ENCODE peak calls at places on chromosomes 5 and 9, in six cellular contexts. O is mesenchymal stem cell, C is IMR-90, R is H9, U is trophoblast cell, P is H1. K is an unnamed sample.

GRCh38 chr5:56815657-56816545 is 552 bp downstream of the MAP3K1 start:
- DNase-seq in O (peak; percentile 50), C (peak; percentile 32), R (peak; percentile 49), U (no peak), P (peak; percentile 72), K (peak; percentile 43)

GRCh38 chr5:151094054-151094858 is 13.4 kb upstream of the TNIP1 start:
- DNase-seq in O (peak; percentile 90), C (peak; percentile 34), R (no peak), U (peak; percentile 81), P (no peak), K (no peak)

GRCh38 chr9:105503873-105504272 is 54.1 kb upstream of the FKTN start:
- DNase-seq in O (peak; percentile 37), C (peak; percentile 19), R (no peak), U (no peak), P (no peak), K (no peak)

GRCh38 chr5:54547711-54548250 is 30.2 kb downstream of the SNX18 start:
- DNase-seq in O (peak; percentile 87), C (peak; percentile 90), R (no peak), U (no peak), P (no peak), K (no peak)

GRCh38 chr9:123027517-123027916 is 6.0 kb upstream of the GPR21 start:
- DNase-seq in O (no peak), C (no peak), R (no peak), U (no peak), P (no peak), K (no peak)

GRCh38 chr5:14305045-14305444 is 161.9 kb downstream of the TRIO start:
- DNase-seq in O (peak; percentile 91), C (peak; percentile 94), R (no peak), U (peak; percentile 17), P (no peak), K (no peak)

GRCh38 chr9:68844623-68845612 is 139.9 kb downstream of the PIP5K1B start:
- DNase-seq in O (peak; percentile 23), C (peak; percentile 8), R (peak; percentile 66), U (peak; percentile 29), P (peak; percentile 71), K (no peak)

GRCh38 chr5:97534166-97534565 is 351.1 kb upstream of the RIOK2 start:
- DNase-seq in O (peak; percentile 90), C (peak; percentile 94), R (peak; percentile 38), U (peak; percentile 40), P (no peak), K (peak; percentile 9)

GRCh38 chr5:98214240-98215051 is 559.0 kb upstream of the RGMB start:
- DNase-seq in O (no peak), C (peak; percentile 45), R (no peak), U (no peak), P (no peak), K (no peak)

GRCh38 chr9:134592018-134592818 is 49.4 kb upstream of the COL5A1 start:
- DNase-seq in O (peak; percentile 89), C (peak; percentile 83), R (no peak), U (no peak), P (no peak), K (no peak)

GRCh38 chr5:69231851-69232250 is 2.8 kb upstream of the CDK7 start:
- DNase-seq in O (no peak), C (no peak), R (no peak), U (no peak), P (no peak), K (no peak)

GRCh38 chr9:34047864-34048729 is 590 bp downstream of the UBAP2 start:
- DNase-seq in O (no peak), C (no peak), R (peak; percentile 47), U (no peak), P (no peak), K (peak; percentile 17)

GRCh38 chr5:76084496-76085285 is 1.5 kb downstream of the SV2C start:
- DNase-seq in O (no peak), C (no peak), R (peak; percentile 71), U (no peak), P (peak; percentile 62), K (peak; percentile 54)

GRCh38 chr5:142924135-142924883 is 154.1 kb downstream of the ARHGAP26 start:
- DNase-seq in O (peak; percentile 39), C (peak; percentile 52), R (no peak), U (no peak), P (no peak), K (no peak)

GRCh38 chr5:141846031-141846430 is 32.2 kb downstream of the PCDH1 start:
- DNase-seq in O (peak; percentile 63), C (peak; percentile 85), R (peak; percentile 65), U (peak; percentile 57), P (no peak), K (peak; percentile 56)

GRCh38 chr5:92778261-92778660 is 802.8 kb downstream of the NR2F1-AS1 start:
- DNase-seq in O (no peak), C (no peak), R (no peak), U (no peak), P (no peak), K (no peak)

GRCh38 chr5:139745800-139746690 is 49.6 kb upstream of the PSD2 start:
- DNase-seq in O (peak; percentile 85), C (peak; percentile 67), R (peak; percentile 96), U (no peak), P (peak; percentile 89), K (peak; percentile 86)
- H2AK5ac ChIP-seq in O (peak overlapping the region; percentile 88), C (peak overlapping the region; percentile 70), R (no peak overlapping the region), U (no peak overlapping the region), P (no peak overlapping the region), K (peak overlapping the region; percentile 92)

GRCh38 chr5:50808406-50808805 is 142.0 kb downstream of the PARP8 start:
- DNase-seq in O (no peak), C (no peak), R (no peak), U (no peak), P (no peak), K (no peak)
- H3K9ac ChIP-seq in O (no peak overlapping the region), C (no peak overlapping the region), R (no peak overlapping the region), U (no peak overlapping the region), P (no peak overlapping the region), K (no peak overlapping the region)

GRCh38 chr9:31908891-31909480 is 475.5 kb upstream of the ACO1 start:
- DNase-seq in O (no peak), C (no peak), R (no peak), U (no peak), P (no peak), K (no peak)
- H2AFZ ChIP-seq in O (no peak overlapping the region), C (no peak overlapping the region), R (no peak overlapping the region), U (no peak overlapping the region), P (peak overlapping the region; percentile 76), K (no peak overlapping the region)

GRCh38 chr5:72308853-72309191 is 11.2 kb downstream of the MRPS27 start:
- DNase-seq in O (no peak), C (no peak), R (no peak), U (no peak), P (no peak), K (no peak)
- H2AK5ac ChIP-seq in O (peak overlapping the region; percentile 93), C (peak overlapping the region; percentile 3), R (no peak overlapping the region), U (peak overlapping the region; percentile 3), P (no peak overlapping the region), K (no peak overlapping the region)

GRCh38 chr9:35520404-35520790 is 30.5 kb downstream of the RUSC2 start:
- DNase-seq in O (peak; percentile 44), C (peak; percentile 76), R (no peak), U (peak; percentile 69), P (no peak), K (no peak)

GRCh38 chr9:35519697-35520403 is 29.9 kb downstream of the RUSC2 start:
- DNase-seq in O (no peak), C (no peak), R (no peak), U (peak; percentile 12), P (no peak), K (no peak)

GRCh38 chr9:35522725-35523124 is 32.8 kb downstream of the RUSC2 start:
- DNase-seq in O (no peak), C (no peak), R (no peak), U (no peak), P (no peak), K (no peak)

GRCh38 chr9:35522189-35522588 is 32.3 kb downstream of the RUSC2 start:
- DNase-seq in O (no peak), C (no peak), R (no peak), U (no peak), P (no peak), K (no peak)

GRCh38 chr9:35521708-35522107 is 31.8 kb downstream of the RUSC2 start:
- DNase-seq in O (peak; percentile 47), C (peak; percentile 88), R (no peak), U (peak; percentile 73), P (no peak), K (no peak)
- H3K9ac ChIP-seq in O (peak overlapping the region; percentile 17), C (peak overlapping the region; percentile 59), R (no peak overlapping the region), U (no peak overlapping the region), P (no peak overlapping the region), K (no peak overlapping the region)

GRCh38 chr5:61304611-61305369 is 27.3 kb upstream of the ZSWIM6 start:
- DNase-seq in O (peak; percentile 97), C (peak; percentile 94), R (no peak), U (peak; percentile 97), P (no peak), K (no peak)
- H2AFZ ChIP-seq in O (peak overlapping the region; percentile 56), C (peak overlapping the region; percentile 84), R (no peak overlapping the region), U (no peak overlapping the region), P (no peak overlapping the region), K (no peak overlapping the region)

GRCh38 chr5:127076730-127077129 is 3.4 kb upstream of the C5orf63 start:
- DNase-seq in O (peak; percentile 18), C (peak; percentile 53), R (no peak), U (no peak), P (no peak), K (no peak)
- H2AK5ac ChIP-seq in O (no peak overlapping the region), C (no peak overlapping the region), R (no peak overlapping the region), U (no peak overlapping the region), P (no peak overlapping the region), K (no peak overlapping the region)

DNA sequence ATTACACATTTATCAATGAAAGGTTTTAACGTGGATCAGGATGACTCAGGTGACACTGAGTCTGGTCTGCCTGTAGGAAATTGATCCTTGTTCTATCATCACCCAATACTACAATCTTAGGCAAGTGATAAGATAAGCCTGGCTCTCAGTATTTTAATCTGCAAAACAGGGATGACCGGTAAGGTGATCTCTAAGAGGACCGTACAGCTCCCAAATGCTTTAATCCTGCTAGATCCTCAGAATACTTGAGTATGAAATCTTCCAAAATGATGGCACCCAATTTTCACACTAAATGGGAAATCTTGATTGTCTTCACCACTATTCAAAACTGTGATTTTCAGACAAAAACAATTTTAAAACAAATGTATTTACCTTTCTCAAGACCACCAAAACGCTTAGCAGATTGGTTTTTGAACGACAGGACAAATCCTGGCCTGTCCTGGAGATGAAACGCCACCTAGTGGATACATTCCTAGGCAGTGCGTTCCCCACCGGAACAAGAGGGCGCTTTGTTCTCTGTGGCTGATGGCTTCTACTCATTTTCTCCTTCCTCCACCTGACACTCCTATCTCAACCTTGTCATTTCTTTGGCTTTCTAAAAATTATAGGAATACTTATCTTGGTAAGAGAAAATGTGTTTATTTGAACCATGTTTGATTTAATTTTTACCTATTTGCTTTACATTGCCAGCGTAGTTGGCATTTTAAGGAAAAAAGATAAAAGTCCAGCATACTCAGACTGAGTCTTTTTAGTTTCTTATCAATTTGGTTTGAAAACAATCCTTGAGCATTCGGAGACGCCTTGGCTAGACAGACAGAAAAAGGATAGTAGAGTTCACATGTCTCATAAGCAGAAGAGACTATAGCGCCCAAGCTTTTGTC is 41.2 kb upstream of the VCAN start:
- DNase-seq in O (peak; percentile 65), C (peak; percentile 69), R (peak; percentile 79), U (peak; percentile 55), P (peak; percentile 68), K (peak; percentile 62)
- H3K9ac ChIP-seq in O (peak overlapping the region; percentile 37), C (no peak overlapping the region), R (no peak overlapping the region), U (no peak overlapping the region), P (no peak overlapping the region), K (no peak overlapping the region)

GRCh38 chr5:140631831-140632365 is 1.1 kb downstream of the CD14 start:
- DNase-seq in O (no peak), C (no peak), R (no peak), U (peak; percentile 35), P (no peak), K (no peak)
- H2AFZ ChIP-seq in O (no peak overlapping the region), C (peak overlapping the region; percentile 95), R (no peak overlapping the region), U (no peak overlapping the region), P (no peak overlapping the region), K (no peak overlapping the region)